ENCODE peak calls at places on chromosomes 6 and 20, in four cellular contexts. T is K562, I is H1, P is HCT116. V is an unnamed sample. For H3K27me3 and H3K4me1, the result is how much of the 10 kb centered on the place peaks cover.

GRCh38 chr20:478949-479429 is 16.7 kb upstream of the TBC1D20 start:
- DNase-seq in T (peak), I (no peak), P (peak), V (peak)

GRCh38 chr20:48892849-48893352 is 28.6 kb upstream of the ARFGEF2 start:
- DNase-seq in T (no peak), I (no peak), P (no peak), V (no peak)

GRCh38 chr6:33201147-33201545 is 479 bp downstream of the SLC39A7 start:
- DNase-seq in T (peak), I (no peak), P (no peak), V (no peak)

GRCh38 chr20:51380401-51381385 is 161.8 kb downstream of the NFATC2 start:
- DNase-seq in T (no peak), I (no peak), P (no peak), V (no peak)

GRCh38 chr6:13766201-13766634 is 48.1 kb downstream of the MCUR1 start:
- DNase-seq in T (peak), I (no peak), P (peak), V (no peak)

GRCh38 chr6:121731381-121731780 is 295.9 kb downstream of the GJA1 start:
- DNase-seq in T (no peak), I (no peak), P (no peak), V (no peak)

GRCh38 chr6:30826961-30827342 is 57.4 kb upstream of the DDR1 start:
- DNase-seq in T (peak), I (no peak), P (no peak), V (no peak)

GRCh38 chr20:63854069-63854765 is 7.1 kb upstream of the ABHD16B start:
- DNase-seq in T (no peak), I (no peak), P (no peak), V (no peak)

GRCh38 chr6:124793406-124793805 is 168.8 kb upstream of the RNF217 start:
- DNase-seq in T (no peak), I (no peak), P (no peak), V (no peak)

GRCh38 chr6:52672422-52673025 is 1.6 kb downstream of the TMEM14A start:
- DNase-seq in T (peak), I (no peak), P (peak), V (no peak)

GRCh38 chr20:58688838-58689237 is 3.8 kb upstream of the NPEPL1 start:
- DNase-seq in T (no peak), I (no peak), P (no peak), V (no peak)

GRCh38 chr6:66735106-66735890 is 1028.3 kb upstream of the EYS start:
- DNase-seq in T (no peak), I (no peak), P (no peak), V (no peak)

GRCh38 chr20:46171476-46171875 is 53.4 kb downstream of the CD40 start:
- DNase-seq in T (no peak), I (no peak), P (no peak), V (no peak)

GRCh38 chr6:32692019-32692418 is 25.6 kb upstream of the HLA-DQB1 start:
- DNase-seq in T (no peak), I (peak), P (peak), V (peak)

GRCh38 chr6:57294829-57295228 is 22.6 kb upstream of the PRIM2 start:
- DNase-seq in T (no peak), I (no peak), P (no peak), V (no peak)

GRCh38 chr20:19493794-19494495 is 264.1 kb upstream of the RIN2 start:
- DNase-seq in T (no peak), I (no peak), P (no peak), V (no peak)

GRCh38 chr20:4076033-4076432 is 60.7 kb upstream of the RNF24 start:
- DNase-seq in T (no peak), I (no peak), P (no peak), V (no peak)

GRCh38 chr6:85498596-85499258 is 48.8 kb downstream of the NT5E start:
- DNase-seq in T (no peak), I (no peak), P (peak), V (no peak)

GRCh38 chr6:12339808-12340487 is 49.8 kb downstream of the EDN1 start:
- DNase-seq in T (no peak), I (no peak), P (no peak), V (no peak)

GRCh38 chr6:12957321-12958051 is 240.9 kb downstream of the PHACTR1 start:
- DNase-seq in T (no peak), I (no peak), P (no peak), V (no peak)

GRCh38 chr6:73418081-73418741 is 23.6 kb downstream of the DDX43 start:
- DNase-seq in T (no peak), I (no peak), P (no peak), V (no peak)

GRCh38 chr6:131897050-131897435 is 54.1 kb downstream of the CCN2 start:
- DNase-seq in T (no peak), I (no peak), P (no peak), V (no peak)

GRCh38 chr6:46255528-46255927 is 84.7 kb upstream of the ENPP5 start:
- DNase-seq in T (no peak), I (no peak), P (no peak), V (no peak)

GRCh38 chr6:151940307-151940706 is 132.8 kb downstream of the ESR1 start:
- DNase-seq in T (no peak), I (no peak), P (no peak), V (no peak)
- TF ChIP-seq ZNF274 in T (no peak), I (no peak), P (no peak), V (no peak)

GRCh38 chr20:22460231-22460630 is 124.1 kb downstream of the FOXA2 start:
- DNase-seq in T (no peak), I (no peak), P (no peak), V (no peak)
- H3K27me3 ChIP-seq in T (under half), I (half or more), P (under half), V (under half)

GRCh38 chr6:149328083-149328482 is 10.6 kb downstream of the TAB2 start:
- DNase-seq in T (no peak), I (no peak), P (no peak), V (no peak)

GRCh38 chr6:149329529-149329928 is 12.0 kb downstream of the TAB2 start:
- DNase-seq in T (no peak), I (no peak), P (no peak), V (no peak)

GRCh38 chr6:149331043-149331807 is 13.7 kb downstream of the TAB2 start:
- DNase-seq in T (no peak), I (no peak), P (no peak), V (no peak)

GRCh38 chr6:149331871-149332270 is 14.4 kb downstream of the TAB2 start:
- DNase-seq in T (no peak), I (no peak), P (no peak), V (no peak)

GRCh38 chr6:149330133-149330532 is 12.6 kb downstream of the TAB2 start:
- DNase-seq in T (no peak), I (no peak), P (no peak), V (no peak)
- H3K4me1 ChIP-seq in T (under half), I (under half), P (under half), V (under half)

GRCh38 chr6:109454483-109455160 is 950 bp downstream of the MICAL1 start:
- DNase-seq in T (no peak), I (no peak), P (no peak), V (no peak)

GRCh38 chr6:109456283-109456583 is 661 bp upstream of the MICAL1 start:
- DNase-seq in T (no peak), I (no peak), P (no peak), V (no peak)

GRCh38 chr6:109455502-109456282 is at the start of gene MICAL1:
- DNase-seq in T (peak), I (no peak), P (no peak), V (peak)

GRCh38 chr6:109453594-109454482 is 1.7 kb downstream of the MICAL1 start:
- DNase-seq in T (no peak), I (no peak), P (no peak), V (no peak)

DNA sequence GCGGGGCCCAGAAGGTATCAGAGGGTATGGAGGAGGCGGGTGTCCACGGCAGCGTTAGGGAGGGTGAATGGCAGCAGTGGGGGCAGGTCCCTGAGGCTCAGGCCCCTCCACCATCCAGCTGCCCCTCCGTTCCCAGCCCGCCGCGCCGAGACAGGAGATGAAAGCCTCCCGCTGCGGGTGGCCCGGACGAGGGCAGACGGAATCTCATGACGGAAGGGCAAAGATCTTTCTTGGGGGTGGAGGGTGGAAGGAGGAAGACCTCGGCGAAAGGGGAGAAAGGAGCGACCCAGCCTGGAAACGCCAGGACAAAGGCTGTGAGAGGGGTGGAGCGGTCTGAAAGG is 441 bp downstream of the MICAL1 start:
- DNase-seq in T (no peak), I (no peak), P (no peak), V (peak)
- TF ChIP-seq ZNF274 in T (no peak), I (no peak), P (no peak), V (no peak)

GRCh38 chr6:137093183-137094069 is 48.7 kb upstream of the IL20RA start:
- DNase-seq in T (no peak), I (no peak), P (no peak), V (no peak)

GRCh38 chr6:137092018-137092417 is 47.3 kb upstream of the IL20RA start:
- DNase-seq in T (no peak), I (no peak), P (no peak), V (no peak)

GRCh38 chr6:137087902-137088301 is 43.1 kb upstream of the IL20RA start:
- DNase-seq in T (no peak), I (no peak), P (no peak), V (no peak)

GRCh38 chr6:137086031-137086430 is 41.3 kb upstream of the IL20RA start:
- DNase-seq in T (no peak), I (no peak), P (no peak), V (no peak)

DNA sequence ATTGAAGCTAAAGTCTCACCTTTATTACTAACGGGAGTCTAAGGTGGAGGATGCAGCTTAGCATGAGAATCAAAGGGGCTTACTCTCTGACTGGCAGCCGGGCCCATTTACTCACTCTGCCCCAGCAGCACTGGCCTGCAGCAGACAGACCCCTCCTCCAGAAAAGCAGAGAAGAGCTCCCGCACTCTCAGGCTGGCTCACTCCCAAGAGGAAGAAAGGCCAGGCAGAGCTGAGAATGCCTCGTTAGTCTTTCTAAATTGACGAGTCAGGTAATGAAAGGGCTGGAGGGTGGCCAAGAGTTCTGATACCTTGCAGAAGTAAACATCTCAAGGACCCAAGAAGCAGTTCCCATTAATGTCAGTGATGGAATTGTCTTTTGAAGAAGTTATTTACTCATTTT is 44.5 kb upstream of the IL20RA start:
- DNase-seq in T (no peak), I (no peak), P (no peak), V (no peak)
- H3K27me3 ChIP-seq in T (under half), I (under half), P (under half), V (under half)